ENCODE peak calls at places on chromosomes 2 and 18, in four cellular contexts. Z, E, X and H are unnamed samples.

GRCh38 chr2:120622886-120623753 is 112.5 kb upstream of the GLI2 start:
- DNase-seq in Z (no peak), E (no peak), X (no peak), H (peak; percentile 8)

GRCh38 chr18:44536041-44536440 is 144.6 kb upstream of the SETBP1 start:
- DNase-seq in Z (no peak), E (no peak), X (no peak), H (no peak)

GRCh38 chr2:191836853-191837769 is 9.8 kb downstream of the CAVIN2 start:
- DNase-seq in Z (no peak), E (no peak), X (no peak), H (no peak)

GRCh38 chr2:176118606-176119370 is 2.2 kb downstream of the HOXD10 start:
- DNase-seq in Z (peak; percentile 5), E (no peak), X (peak; percentile 38), H (no peak)

GRCh38 chr2:86186431-86186830 is 8.8 kb downstream of the IMMT start:
- DNase-seq in Z (no peak), E (no peak), X (no peak), H (no peak)

GRCh38 chr2:119486886-119487285 is 37.4 kb downstream of the SCTR start:
- DNase-seq in Z (no peak), E (no peak), X (no peak), H (no peak)

GRCh38 chr2:150339951-150340350 is 147.5 kb downstream of the RND3 start:
- DNase-seq in Z (peak; percentile 90), E (no peak), X (no peak), H (peak; percentile 62)

GRCh38 chr2:163658556-163658955 is 77.3 kb downstream of the FIGN start:
- DNase-seq in Z (no peak), E (no peak), X (no peak), H (no peak)

GRCh38 chr2:180578441-180578840 is 402.0 kb upstream of the UBE2E3 start:
- DNase-seq in Z (no peak), E (no peak), X (no peak), H (no peak)

GRCh38 chr2:40824269-40824668 is 372.4 kb upstream of the SLC8A1 start:
- DNase-seq in Z (no peak), E (no peak), X (no peak), H (no peak)

GRCh38 chr2:55961318-55961911 is 37.8 kb upstream of the EFEMP1 start:
- DNase-seq in Z (peak; percentile 26), E (peak; percentile 43), X (peak; percentile 43), H (peak; percentile 1)

GRCh38 chr2:32627441-32627900 is 379 bp upstream of the TTC27 start:
- DNase-seq in Z (no peak), E (peak; percentile 38), X (no peak), H (no peak)

GRCh38 chr2:166651080-166651675 is 157.1 kb upstream of the SCN7A start:
- DNase-seq in Z (no peak), E (no peak), X (peak; percentile 60), H (no peak)

GRCh38 chr2:37573406-37573805 is 98.0 kb downstream of the CDC42EP3 start:
- DNase-seq in Z (no peak), E (no peak), X (no peak), H (no peak)

GRCh38 chr18:11872479-11873136 is 21.4 kb downstream of the CHMP1B start:
- DNase-seq in Z (peak; percentile 23), E (peak; percentile 59), X (peak; percentile 35), H (no peak)

GRCh38 chr2:42252464-42252863 is 83.3 kb downstream of the EML4 start:
- DNase-seq in Z (no peak), E (no peak), X (no peak), H (no peak)

GRCh38 chr2:46569766-46570165 is 90.4 kb downstream of the TMEM247 start:
- DNase-seq in Z (no peak), E (no peak), X (no peak), H (no peak)

GRCh38 chr2:215812966-215813365 is 200.4 kb downstream of the MREG start:
- DNase-seq in Z (no peak), E (no peak), X (no peak), H (no peak)

GRCh38 chr2:198883604-198884003 is 574.1 kb downstream of the SATB2 start:
- DNase-seq in Z (no peak), E (no peak), X (no peak), H (no peak)

GRCh38 chr2:37648316-37649011 is 23.0 kb downstream of the CDC42EP3 start:
- DNase-seq in Z (no peak), E (no peak), X (peak; percentile 83), H (no peak)

GRCh38 chr18:55316615-55317184 is 271.3 kb downstream of the TCF4 start:
- DNase-seq in Z (no peak), E (no peak), X (no peak), H (no peak)

GRCh38 chr2:8661736-8662135 is 20.1 kb upstream of the ID2 start:
- DNase-seq in Z (no peak), E (no peak), X (no peak), H (no peak)

GRCh38 chr18:7616661-7617060 is 49.5 kb downstream of the PTPRM start:
- DNase-seq in Z (no peak), E (no peak), X (no peak), H (no peak)

GRCh38 chr2:207086136-207086535 is 79.6 kb downstream of the KLF7 start:
- DNase-seq in Z (peak; percentile 18), E (no peak), X (no peak), H (peak; percentile 81)

GRCh38 chr18:49371786-49372185 is 88.7 kb downstream of the DYM start:
- DNase-seq in Z (no peak), E (no peak), X (no peak), H (no peak)

GRCh38 chr2:74188018-74188601 is 9.4 kb upstream of the MOB1A start:
- DNase-seq in Z (peak; percentile 80), E (peak; percentile 18), X (no peak), H (no peak)

GRCh38 chr18:36583155-36583745 is 245.6 kb downstream of the TPGS2 start:
- DNase-seq in Z (no peak), E (peak; percentile 83), X (no peak), H (no peak)